ENCODE peak calls at places on chromosomes 11 and 22, in five cellular contexts. One of them, this sample, is unnamed. For H3K4me1, the result is how much of the 10 kb centered on the place peaks cover.

GRCh38 chr11:14774738-14775137 is 117.3 kb downstream of the CYP2R1 start:
- DNase-seq in effector memory CD4-positive, alpha-beta T cell: no peak
- DNase-seq in CD8-positive, alpha-beta memory T cell: no peak
- DNase-seq in left ventricle myocardium inferior: no peak
- DNase-seq in GM23248: no peak
- DNase-seq in this sample: no peak

GRCh38 chr22:42862045-42862734 is 5.1 kb upstream of the ARFGAP3 start:
- DNase-seq in effector memory CD4-positive, alpha-beta T cell: no peak
- DNase-seq in CD8-positive, alpha-beta memory T cell: no peak
- DNase-seq in left ventricle myocardium inferior: no peak
- DNase-seq in GM23248: no peak
- DNase-seq in this sample: no peak

GRCh38 chr11:134391656-134392055 is 20.4 kb downstream of the B3GAT1 start:
- DNase-seq in effector memory CD4-positive, alpha-beta T cell: no peak
- DNase-seq in CD8-positive, alpha-beta memory T cell: no peak
- DNase-seq in left ventricle myocardium inferior: no peak
- DNase-seq in GM23248: no peak
- DNase-seq in this sample: no peak

GRCh38 chr11:14974723-14975587 is 2.8 kb upstream of the CALCA start:
- DNase-seq in effector memory CD4-positive, alpha-beta T cell: no peak
- DNase-seq in CD8-positive, alpha-beta memory T cell: peak
- DNase-seq in left ventricle myocardium inferior: peak
- DNase-seq in GM23248: peak
- DNase-seq in this sample: peak

GRCh38 chr11:93497575-93497974 is 45.6 kb downstream of the SMCO4 start:
- DNase-seq in effector memory CD4-positive, alpha-beta T cell: no peak
- DNase-seq in CD8-positive, alpha-beta memory T cell: no peak
- DNase-seq in left ventricle myocardium inferior: no peak
- DNase-seq in GM23248: no peak
- DNase-seq in this sample: no peak

GRCh38 chr11:72241290-72241781 is 2.6 kb downstream of the PHOX2A start:
- DNase-seq in effector memory CD4-positive, alpha-beta T cell: no peak
- DNase-seq in CD8-positive, alpha-beta memory T cell: no peak
- DNase-seq in left ventricle myocardium inferior: no peak
- DNase-seq in GM23248: no peak
- DNase-seq in this sample: no peak

GRCh38 chr11:97722721-97723120 is 1298.0 kb upstream of the CNTN5 start:
- DNase-seq in effector memory CD4-positive, alpha-beta T cell: no peak
- DNase-seq in CD8-positive, alpha-beta memory T cell: no peak
- DNase-seq in left ventricle myocardium inferior: no peak
- DNase-seq in GM23248: no peak
- DNase-seq in this sample: no peak

GRCh38 chr11:101741479-101742175 is 157.8 kb upstream of the TRPC6 start:
- DNase-seq in effector memory CD4-positive, alpha-beta T cell: no peak
- DNase-seq in CD8-positive, alpha-beta memory T cell: no peak
- DNase-seq in left ventricle myocardium inferior: no peak
- DNase-seq in GM23248: no peak
- DNase-seq in this sample: no peak

GRCh38 chr11:110148775-110149744 is 55.9 kb downstream of the ZC3H12C start:
- DNase-seq in effector memory CD4-positive, alpha-beta T cell: no peak
- DNase-seq in CD8-positive, alpha-beta memory T cell: no peak
- DNase-seq in left ventricle myocardium inferior: no peak
- DNase-seq in GM23248: peak
- DNase-seq in this sample: no peak

GRCh38 chr11:106197438-106197837 is 120.0 kb downstream of the AASDHPPT start:
- DNase-seq in effector memory CD4-positive, alpha-beta T cell: no peak
- DNase-seq in CD8-positive, alpha-beta memory T cell: no peak
- DNase-seq in left ventricle myocardium inferior: no peak
- DNase-seq in GM23248: no peak
- DNase-seq in this sample: no peak

GRCh38 chr11:67311556-67312082 is 8.3 kb downstream of the SSH3 start:
- DNase-seq in effector memory CD4-positive, alpha-beta T cell: no peak
- DNase-seq in CD8-positive, alpha-beta memory T cell: no peak
- DNase-seq in left ventricle myocardium inferior: no peak
- DNase-seq in GM23248: no peak
- DNase-seq in this sample: no peak

GRCh38 chr11:118530683-118531596 is at the start of gene TMEM25:
- DNase-seq in effector memory CD4-positive, alpha-beta T cell: peak
- DNase-seq in CD8-positive, alpha-beta memory T cell: peak
- DNase-seq in left ventricle myocardium inferior: peak
- DNase-seq in GM23248: peak
- DNase-seq in this sample: peak

GRCh38 chr11:8315463-8315862 is 51.8 kb upstream of the LMO1 start:
- DNase-seq in effector memory CD4-positive, alpha-beta T cell: no peak
- DNase-seq in CD8-positive, alpha-beta memory T cell: no peak
- DNase-seq in left ventricle myocardium inferior: no peak
- DNase-seq in GM23248: no peak
- DNase-seq in this sample: no peak

GRCh38 chr11:18012314-18012905 is 437 bp downstream of the SERGEF start:
- DNase-seq in effector memory CD4-positive, alpha-beta T cell: no peak
- DNase-seq in CD8-positive, alpha-beta memory T cell: peak
- DNase-seq in left ventricle myocardium inferior: peak
- DNase-seq in GM23248: no peak
- DNase-seq in this sample: peak

GRCh38 chr11:93340223-93340622 is 9.7 kb downstream of the DEUP1 start:
- DNase-seq in effector memory CD4-positive, alpha-beta T cell: no peak
- DNase-seq in CD8-positive, alpha-beta memory T cell: no peak
- DNase-seq in left ventricle myocardium inferior: no peak
- DNase-seq in GM23248: no peak
- DNase-seq in this sample: no peak

GRCh38 chr11:69670158-69670845 is 4.9 kb downstream of the LTO1 start:
- DNase-seq in effector memory CD4-positive, alpha-beta T cell: peak
- DNase-seq in CD8-positive, alpha-beta memory T cell: peak
- DNase-seq in left ventricle myocardium inferior: peak
- DNase-seq in GM23248: peak
- DNase-seq in this sample: peak

GRCh38 chr11:106395716-106396349 is 318.4 kb downstream of the AASDHPPT start:
- DNase-seq in effector memory CD4-positive, alpha-beta T cell: no peak
- DNase-seq in CD8-positive, alpha-beta memory T cell: no peak
- DNase-seq in left ventricle myocardium inferior: no peak
- DNase-seq in GM23248: no peak
- DNase-seq in this sample: no peak

GRCh38 chr11:32307449-32307848 is 127.9 kb downstream of the WT1 start:
- DNase-seq in effector memory CD4-positive, alpha-beta T cell: no peak
- DNase-seq in CD8-positive, alpha-beta memory T cell: no peak
- DNase-seq in left ventricle myocardium inferior: no peak
- DNase-seq in GM23248: no peak
- DNase-seq in this sample: no peak

GRCh38 chr22:28006271-28006670 is 87.2 kb upstream of the PITPNB start:
- DNase-seq in effector memory CD4-positive, alpha-beta T cell: no peak
- DNase-seq in CD8-positive, alpha-beta memory T cell: no peak
- DNase-seq in left ventricle myocardium inferior: no peak
- DNase-seq in GM23248: peak
- DNase-seq in this sample: no peak

GRCh38 chr11:69380451-69380901 is 86.5 kb downstream of the MYEOV start:
- DNase-seq in effector memory CD4-positive, alpha-beta T cell: no peak
- DNase-seq in CD8-positive, alpha-beta memory T cell: peak
- DNase-seq in left ventricle myocardium inferior: no peak
- DNase-seq in GM23248: no peak
- DNase-seq in this sample: no peak

DNA sequence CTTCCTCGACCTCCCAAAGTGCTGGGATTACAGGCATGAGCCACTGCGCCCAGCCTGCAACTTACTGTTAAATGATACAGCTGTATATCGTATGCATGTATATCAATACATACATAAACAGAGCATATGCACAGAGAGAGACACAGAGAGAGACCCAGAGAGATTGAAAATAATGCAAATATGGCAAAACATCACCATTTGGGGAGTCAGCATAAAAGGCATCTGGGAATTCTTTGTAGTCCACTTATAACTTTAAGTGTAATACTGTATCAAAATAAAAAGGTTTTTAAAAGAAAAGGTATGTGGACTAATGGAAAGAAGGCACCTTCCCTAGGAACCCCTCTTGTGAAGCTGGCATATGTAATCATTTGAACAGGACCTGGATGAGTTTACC is 21.8 kb downstream of the ALX4 start:
- DNase-seq in effector memory CD4-positive, alpha-beta T cell: no peak
- DNase-seq in CD8-positive, alpha-beta memory T cell: no peak
- DNase-seq in left ventricle myocardium inferior: no peak
- DNase-seq in GM23248: no peak
- DNase-seq in this sample: no peak
- H3K4me1 ChIP-seq in effector memory CD4-positive, alpha-beta T cell: under half
- H3K4me1 ChIP-seq in CD8-positive, alpha-beta memory T cell: under half
- H3K4me1 ChIP-seq in left ventricle myocardium inferior: under half
- H3K4me1 ChIP-seq in GM23248: under half
- H3K4me1 ChIP-seq in this sample: under half

GRCh38 chr22:32204211-32204855 is 540 bp downstream of the RFPL2 start:
- DNase-seq in effector memory CD4-positive, alpha-beta T cell: no peak
- DNase-seq in CD8-positive, alpha-beta memory T cell: no peak
- DNase-seq in left ventricle myocardium inferior: no peak
- DNase-seq in GM23248: no peak
- DNase-seq in this sample: peak
- H3K4me3 ChIP-seq in effector memory CD4-positive, alpha-beta T cell: peak
- H3K4me3 ChIP-seq in CD8-positive, alpha-beta memory T cell: peak
- H3K4me3 ChIP-seq in left ventricle myocardium inferior: peak
- H3K4me3 ChIP-seq in GM23248: no peak
- H3K4me3 ChIP-seq in this sample: peak

GRCh38 chr22:32804036-32804435 is 2.5 kb downstream of the TIMP3 start:
- DNase-seq in effector memory CD4-positive, alpha-beta T cell: no peak
- DNase-seq in CD8-positive, alpha-beta memory T cell: no peak
- DNase-seq in left ventricle myocardium inferior: no peak
- DNase-seq in GM23248: peak
- DNase-seq in this sample: no peak
- H3K4me1 ChIP-seq in effector memory CD4-positive, alpha-beta T cell: under half
- H3K4me1 ChIP-seq in CD8-positive, alpha-beta memory T cell: under half
- H3K4me1 ChIP-seq in left ventricle myocardium inferior: half or more
- H3K4me1 ChIP-seq in GM23248: under half
- H3K4me1 ChIP-seq in this sample: under half

DNA sequence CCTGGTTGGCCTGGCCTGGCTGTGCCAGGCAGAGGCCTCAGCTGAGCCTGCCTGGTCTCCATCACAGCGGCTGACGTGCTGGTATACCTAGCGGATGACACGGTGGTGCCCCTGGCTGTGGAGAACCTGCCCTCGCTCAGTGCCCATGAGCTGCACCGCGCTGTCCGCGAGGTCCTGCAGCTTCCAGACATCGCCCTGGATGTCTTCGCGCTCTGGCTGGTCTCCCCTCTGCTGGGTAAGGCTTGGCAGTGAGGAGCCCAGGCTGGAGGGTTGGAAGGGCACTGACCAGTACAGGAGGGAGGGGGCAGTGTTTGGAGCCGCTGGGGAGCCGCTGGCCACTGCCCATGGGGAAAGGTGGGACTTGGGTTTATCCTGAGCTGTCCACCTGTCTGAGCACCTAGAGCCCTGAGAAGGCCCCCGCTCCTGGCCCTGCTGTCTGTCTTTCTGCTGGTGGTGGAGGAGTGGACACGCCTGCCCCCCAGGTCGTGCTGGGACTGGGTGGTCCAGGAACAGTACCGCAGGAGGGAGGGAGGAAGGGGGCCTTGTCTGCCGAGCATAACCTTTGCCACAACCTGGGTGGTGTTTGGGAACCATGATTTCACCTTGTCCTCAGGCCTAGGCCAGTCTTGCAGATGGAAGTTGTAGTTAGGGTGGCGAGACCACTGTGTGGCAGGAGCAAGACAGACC is 3.0 kb downstream of the FRMD8 start:
- DNase-seq in effector memory CD4-positive, alpha-beta T cell: no peak
- DNase-seq in CD8-positive, alpha-beta memory T cell: no peak
- DNase-seq in left ventricle myocardium inferior: no peak
- DNase-seq in GM23248: peak
- DNase-seq in this sample: no peak
- H3K4me3 ChIP-seq in effector memory CD4-positive, alpha-beta T cell: no peak
- H3K4me3 ChIP-seq in CD8-positive, alpha-beta memory T cell: no peak
- H3K4me3 ChIP-seq in left ventricle myocardium inferior: peak
- H3K4me3 ChIP-seq in GM23248: no peak
- H3K4me3 ChIP-seq in this sample: no peak

DNA sequence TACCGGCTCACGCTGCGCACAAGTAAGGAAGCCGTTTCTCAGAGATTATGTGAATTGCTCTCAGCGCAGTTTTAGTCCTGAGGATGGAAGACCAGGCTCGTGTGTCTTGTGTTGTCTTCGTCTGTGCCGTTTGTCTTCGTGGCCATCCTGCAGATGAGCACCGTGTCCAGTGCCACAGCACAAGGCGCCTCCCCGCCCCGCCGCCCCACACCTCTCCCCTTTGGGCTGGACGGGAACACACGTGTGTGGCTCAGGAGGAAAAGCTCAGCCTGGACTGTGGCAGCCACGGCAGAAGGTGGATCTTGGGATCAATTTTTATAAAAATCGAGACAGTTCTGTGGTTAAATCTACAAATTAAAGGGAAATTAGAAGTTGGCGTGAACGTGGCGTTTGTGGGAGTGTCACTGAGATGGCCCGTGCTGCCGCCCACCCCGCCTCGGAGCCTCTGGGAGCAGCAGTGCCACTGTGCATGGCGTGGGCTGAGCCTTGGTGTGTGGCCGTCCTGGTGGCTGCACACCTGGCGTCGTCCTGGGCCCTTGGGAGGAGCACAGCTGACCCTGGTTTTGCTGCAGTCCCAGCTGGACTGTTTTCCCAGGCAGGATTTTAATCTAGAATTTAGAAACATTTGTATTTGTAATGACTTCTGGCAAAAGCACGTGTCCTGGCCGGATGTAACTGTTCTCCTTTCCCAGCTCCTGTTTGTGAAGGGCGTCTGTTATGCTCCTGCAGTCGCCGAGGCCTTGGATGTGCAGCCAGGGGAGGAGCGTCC is 25.8 kb downstream of the MUC6 start:
- DNase-seq in effector memory CD4-positive, alpha-beta T cell: no peak
- DNase-seq in CD8-positive, alpha-beta memory T cell: no peak
- DNase-seq in left ventricle myocardium inferior: no peak
- DNase-seq in GM23248: no peak
- DNase-seq in this sample: no peak
- H3K4me1 ChIP-seq in effector memory CD4-positive, alpha-beta T cell: under half
- H3K4me1 ChIP-seq in CD8-positive, alpha-beta memory T cell: under half
- H3K4me1 ChIP-seq in left ventricle myocardium inferior: under half
- H3K4me1 ChIP-seq in GM23248: under half
- H3K4me1 ChIP-seq in this sample: under half

This sample was measured in cardiac muscle cell.